ENCODE peak calls at places on chromosome 16, in ten cellular contexts. V is stimulated activated CD4-positive, alpha-beta T cell treated with anti-CD3 and anti-CD28 coated beads, Interleukin-1b, Interleukin-23, amount 100 ng/mL, for 1 hour; C is activated naive CD4-positive, alpha-beta T cell; T is C1 segment of cervical spinal cord; E is amygdala; U is OCI-M1; W is NCI-H510A; G is ACHN; S is activated CD4-positive, CD25-positive, alpha-beta regulatory T cell treated with anti-CD3 and anti-CD28 coated beads, Interleukin-2, amount 50 U/mL, for 72 hours; H is GM12891. N is an unnamed sample.

GRCh38 chr16:57619606-57620315 is 8.7 kb upstream of the ADGRG1 start:
- DNase-seq in V (no peak), C (no peak), T (no peak), E (no peak), U (no peak), W (peak), G (no peak), S (no peak), H (no peak), N (no peak)

GRCh38 chr16:11955713-11956123 is 9.3 kb upstream of the TNFRSF17 start:
- DNase-seq in V (no peak), C (no peak), T (no peak), E (no peak), U (no peak), W (no peak), G (peak), S (no peak), H (no peak), N (no peak)

GRCh38 chr16:27879601-27880247 is 183.8 kb downstream of the GSG1L start:
- DNase-seq in V (no peak), C (no peak), T (no peak), E (no peak), U (no peak), W (no peak), G (no peak), S (no peak), H (no peak), N (no peak)

GRCh38 chr16:85173981-85174751 is 61.9 kb upstream of the CIBAR2 start:
- DNase-seq in V (no peak), C (no peak), T (no peak), E (no peak), U (no peak), W (no peak), G (no peak), S (no peak), H (no peak), N (no peak)

GRCh38 chr16:74740795-74741304 is 33.8 kb downstream of the FA2H start:
- DNase-seq in V (no peak), C (no peak), T (peak), E (peak), U (no peak), W (no peak), G (no peak), S (no peak), H (no peak), N (peak)

GRCh38 chr16:15996432-15997109 is 47.2 kb downstream of the ABCC1 start:
- DNase-seq in V (no peak), C (no peak), T (no peak), E (no peak), U (no peak), W (no peak), G (peak), S (no peak), H (no peak), N (no peak)

GRCh38 chr16:88856122-88856827 is 472 bp downstream of the GALNS start:
- DNase-seq in V (no peak), C (no peak), T (no peak), E (no peak), U (no peak), W (no peak), G (peak), S (peak), H (no peak), N (peak)

GRCh38 chr16:12661656-12662172 is 142.0 kb downstream of the CPPED1 start:
- DNase-seq in V (no peak), C (no peak), T (no peak), E (no peak), U (peak), W (no peak), G (peak), S (no peak), H (no peak), N (no peak)

GRCh38 chr16:56022818-56023217 is 147.6 kb upstream of the CES5A start:
- DNase-seq in V (no peak), C (no peak), T (no peak), E (no peak), U (no peak), W (no peak), G (no peak), S (no peak), H (no peak), N (no peak)

GRCh38 chr16:8853150-8853549 is 15.7 kb downstream of the CARHSP1 start:
- DNase-seq in V (no peak), C (no peak), T (no peak), E (no peak), U (no peak), W (no peak), G (no peak), S (no peak), H (no peak), N (no peak)

GRCh38 chr16:27638833-27639587 is 89.1 kb downstream of the KATNIP start:
- DNase-seq in V (no peak), C (no peak), T (no peak), E (no peak), U (no peak), W (no peak), G (no peak), S (no peak), H (no peak), N (no peak)

GRCh38 chr16:85639529-85640253 is 26.6 kb downstream of the GSE1 start:
- DNase-seq in V (no peak), C (no peak), T (peak), E (peak), U (no peak), W (peak), G (no peak), S (no peak), H (no peak), N (peak)

GRCh38 chr16:81210807-81211206 is 27.7 kb upstream of the BCO1 start:
- DNase-seq in V (no peak), C (no peak), T (no peak), E (no peak), U (no peak), W (no peak), G (no peak), S (no peak), H (no peak), N (no peak)

GRCh38 chr16:73152731-73153130 is 104.8 kb upstream of the ZFHX3 start:
- DNase-seq in V (no peak), C (no peak), T (no peak), E (no peak), U (peak), W (no peak), G (no peak), S (no peak), H (no peak), N (no peak)

GRCh38 chr16:50861926-50862325 is 120.0 kb downstream of the CYLD start:
- DNase-seq in V (no peak), C (no peak), T (no peak), E (no peak), U (no peak), W (no peak), G (no peak), S (no peak), H (no peak), N (no peak)

GRCh38 chr16:75433732-75434413 is 570 bp upstream of the CFDP1 start:
- DNase-seq in V (peak), C (peak), T (peak), E (peak), U (peak), W (peak), G (peak), S (no peak), H (peak), N (peak)

GRCh38 chr16:66960270-66960669 is 796 bp upstream of the CES3 start:
- DNase-seq in V (no peak), C (no peak), T (no peak), E (no peak), U (no peak), W (no peak), G (no peak), S (no peak), H (no peak), N (no peak)

GRCh38 chr16:57091990-57092785 is at the start of gene CPNE2:
- DNase-seq in V (no peak), C (peak), T (peak), E (peak), U (peak), W (no peak), G (peak), S (no peak), H (peak), N (peak)

GRCh38 chr16:8183186-8184099 is 406.9 kb downstream of the TMEM114 start:
- DNase-seq in V (no peak), C (no peak), T (no peak), E (no peak), U (no peak), W (no peak), G (no peak), S (no peak), H (no peak), N (no peak)

N was measured in dorsolateral prefrontal cortex.